ENCODE peak calls at places on chromosomes 6 and 20, in ten cellular contexts. B, Y, L, M, F, N, H, J, X and V are unnamed samples.

GRCh38 chr20:10705801-10706459 is 32.1 kb upstream of the JAG1 start:
- DNase-seq in B (no peak), L (no peak), N (no peak), X (no peak), M (no peak), Y (no peak), H (no peak), F (no peak), J (no peak), V (peak)

GRCh38 chr20:46358336-46359058 is 47.9 kb downstream of the ELMO2 start:
- DNase-seq in B (no peak), J (no peak), Y (no peak), X (no peak), L (no peak), F (no peak), M (no peak), N (no peak), H (no peak), V (no peak)

GRCh38 chr6:36386495-36387439 is 702 bp downstream of the ETV7 start:
- DNase-seq in H (peak), X (no peak), J (peak), B (peak), L (peak), F (peak), M (peak), Y (peak), N (peak), V (peak)

GRCh38 chr6:22421187-22421586 is 124.4 kb upstream of the PRL start:
- DNase-seq in H (no peak), M (no peak), Y (peak), N (no peak), J (no peak), L (peak), F (no peak), X (no peak), B (no peak), V (peak)

GRCh38 chr6:6775074-6775473 is 186.6 kb downstream of the LY86 start:
- DNase-seq in J (no peak), H (no peak), F (no peak), N (no peak), B (no peak), Y (no peak), X (no peak), M (no peak), L (no peak), V (no peak)

GRCh38 chr20:51758978-51759544 is 9.1 kb downstream of the ATP9A start:
- DNase-seq in F (no peak), N (no peak), H (no peak), X (no peak), M (no peak), L (no peak), Y (peak), J (no peak), B (no peak), V (no peak)

GRCh38 chr6:12013368-12013617 is 1.2 kb downstream of the HIVEP1 start:
- DNase-seq in Y (peak), J (no peak), H (no peak), N (no peak), F (no peak), X (no peak), L (no peak), B (no peak), M (no peak), V (no peak)

GRCh38 chr6:71043902-71044301 is 87.0 kb upstream of the B3GAT2 start:
- DNase-seq in J (no peak), Y (peak), B (no peak), F (peak), M (no peak), N (no peak), H (no peak), L (no peak), X (no peak), V (peak)

GRCh38 chr6:147390909-147391536 is 117.5 kb upstream of the SAMD5 start:
- DNase-seq in Y (peak), H (peak), B (no peak), J (no peak), X (peak), N (no peak), L (no peak), M (no peak), F (peak), V (peak)

GRCh38 chr20:63316502-63316921 is 23.5 kb downstream of the COL20A1 start:
- DNase-seq in H (no peak), J (no peak), B (no peak), Y (no peak), N (no peak), X (no peak), L (no peak), M (peak), F (no peak), V (no peak)

GRCh38 chr20:53677447-53678314 is 84.0 kb upstream of the ZNF217 start:
- DNase-seq in M (peak), Y (no peak), N (peak), H (peak), J (peak), F (peak), B (no peak), X (no peak), L (peak), V (no peak)

GRCh38 chr20:32737371-32738223 is 5.7 kb downstream of the COMMD7 start:
- DNase-seq in B (peak), M (no peak), X (no peak), H (no peak), L (peak), F (peak), N (no peak), Y (peak), J (no peak), V (peak)

GRCh38 chr20:35121186-35121585 is 25.9 kb downstream of the EDEM2 start:
- DNase-seq in L (no peak), N (no peak), F (no peak), Y (no peak), M (no peak), X (no peak), J (no peak), B (no peak), H (no peak), V (no peak)

GRCh38 chr20:2342243-2342642 is 38.5 kb upstream of the TGM6 start:
- DNase-seq in X (no peak), Y (no peak), F (no peak), J (no peak), L (no peak), N (no peak), M (no peak), B (no peak), H (no peak), V (no peak)

GRCh38 chr6:25404693-25405169 is 125.6 kb downstream of the CARMIL1 start:
- DNase-seq in F (no peak), X (peak), N (no peak), L (no peak), M (no peak), J (no peak), B (no peak), H (no peak), Y (no peak), V (peak)

GRCh38 chr20:1798982-1799381 is 96.2 kb upstream of the SIRPA start:
- DNase-seq in L (no peak), Y (no peak), J (no peak), M (no peak), B (no peak), F (no peak), X (no peak), H (no peak), N (no peak), V (no peak)

GRCh38 chr6:40629463-40629862 is 42.3 kb upstream of the LRFN2 start:
- DNase-seq in M (no peak), X (no peak), N (no peak), Y (no peak), F (no peak), H (no peak), L (no peak), B (no peak), J (no peak), V (no peak)

GRCh38 chr6:17870302-17871168 is 116.9 kb downstream of the KIF13A start:
- DNase-seq in J (no peak), N (no peak), Y (no peak), L (no peak), H (no peak), B (no peak), M (no peak), F (no peak), X (no peak), V (no peak)

GRCh38 chr6:132190097-132190814 is 211.0 kb downstream of the MOXD1 start:
- DNase-seq in X (peak), J (no peak), M (no peak), L (peak), F (peak), Y (peak), H (no peak), B (peak), N (no peak), V (no peak)

GRCh38 chr6:21595951-21596378 is 2.4 kb downstream of the SOX4 start:
- DNase-seq in L (no peak), M (no peak), J (no peak), X (no peak), H (no peak), Y (no peak), N (no peak), B (no peak), F (no peak), V (no peak)

GRCh38 chr20:37480915-37481314 is 40.1 kb upstream of the NNAT start:
- DNase-seq in J (no peak), X (no peak), L (no peak), Y (no peak), M (peak), F (no peak), N (no peak), B (no peak), H (no peak), V (no peak)

GRCh38 chr6:168305863-168306262 is 13.7 kb downstream of the DACT2 start:
- DNase-seq in N (no peak), L (no peak), B (no peak), M (no peak), J (no peak), X (no peak), F (no peak), Y (no peak), H (no peak), V (no peak)

GRCh38 chr20:3681352-3681930 is 369 bp downstream of the ADAM33 start:
- DNase-seq in J (no peak), M (no peak), B (no peak), N (no peak), L (no peak), X (no peak), H (no peak), Y (no peak), F (no peak), V (no peak)

GRCh38 chr20:3679749-3680700 is 1.8 kb downstream of the ADAM33 start:
- DNase-seq in J (no peak), N (no peak), H (peak), F (peak), X (no peak), M (peak), Y (peak), L (peak), B (peak), V (no peak)

GRCh38 chr20:3681931-3682820 is at the start of gene ADAM33:
- DNase-seq in H (peak), J (no peak), Y (peak), B (no peak), F (no peak), L (no peak), X (no peak), M (no peak), N (no peak), V (no peak)

GRCh38 chr20:3678893-3679720 is 2.7 kb downstream of the ADAM33 start:
- DNase-seq in X (no peak), L (no peak), Y (peak), M (no peak), N (no peak), H (no peak), B (peak), F (no peak), J (no peak), V (no peak)

DNA sequence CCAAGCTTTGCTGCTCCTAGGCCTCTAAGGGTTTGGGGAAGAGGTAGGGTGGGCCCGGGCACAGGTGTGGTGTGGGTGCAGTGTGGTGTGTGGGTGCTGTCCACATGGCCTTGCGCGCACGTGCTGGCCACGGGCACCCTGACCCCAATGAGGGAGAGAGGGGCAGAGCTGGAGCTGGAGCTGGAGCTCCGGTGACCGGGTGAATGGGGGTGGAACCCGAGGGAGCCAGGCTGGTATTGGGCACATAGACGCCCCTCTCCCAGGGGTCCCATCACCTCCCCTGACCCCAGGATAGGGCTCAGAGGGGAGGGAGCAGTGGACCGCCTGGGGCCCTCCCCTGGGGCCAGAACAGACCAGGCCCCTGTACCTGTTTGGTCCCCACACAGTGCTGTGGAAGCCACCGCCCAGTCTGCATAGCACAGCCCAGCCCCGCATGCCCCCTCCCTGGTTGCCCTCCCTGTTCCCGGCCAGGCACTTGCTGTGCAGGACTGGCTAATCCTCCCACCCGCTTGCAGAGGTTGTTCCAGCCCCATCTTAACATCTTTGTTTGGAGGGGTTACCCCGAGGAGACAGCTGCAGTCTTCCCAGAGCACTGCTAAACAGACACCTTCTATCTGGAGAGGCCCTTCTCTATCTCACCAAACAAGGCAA is 984 bp downstream of the ADAM33 start:
- DNase-seq in L (no peak), N (no peak), H (no peak), X (no peak), F (no peak), B (no peak), Y (no peak), M (no peak), J (no peak), V (no peak)
- H3K4me3 ChIP-seq in L (peak), N (peak), H (no peak), X (no peak), F (no peak), B (peak), Y (peak), M (peak), J (no peak), V (no peak)

GRCh38 chr20:13991311-13991710 is 897 bp upstream of the SEL1L2 start:
- DNase-seq in X (no peak), Y (no peak), L (no peak), N (no peak), F (no peak), M (no peak), J (no peak), H (no peak), B (no peak), V (no peak)

GRCh38 chr20:13990465-13990864 is at the start of gene SEL1L2:
- DNase-seq in Y (no peak), B (no peak), M (no peak), L (no peak), X (no peak), F (no peak), J (no peak), H (peak), N (no peak), V (no peak)

GRCh38 chr20:13996265-13996664 is 949 bp downstream of the MACROD2 start:
- DNase-seq in J (no peak), H (peak), F (no peak), M (no peak), X (no peak), B (no peak), Y (no peak), L (no peak), N (no peak), V (peak)

GRCh38 chr20:13995841-13996240 is 525 bp downstream of the MACROD2 start:
- DNase-seq in H (peak), J (peak), N (peak), X (no peak), L (no peak), B (no peak), F (no peak), Y (no peak), M (no peak), V (peak)

DNA sequence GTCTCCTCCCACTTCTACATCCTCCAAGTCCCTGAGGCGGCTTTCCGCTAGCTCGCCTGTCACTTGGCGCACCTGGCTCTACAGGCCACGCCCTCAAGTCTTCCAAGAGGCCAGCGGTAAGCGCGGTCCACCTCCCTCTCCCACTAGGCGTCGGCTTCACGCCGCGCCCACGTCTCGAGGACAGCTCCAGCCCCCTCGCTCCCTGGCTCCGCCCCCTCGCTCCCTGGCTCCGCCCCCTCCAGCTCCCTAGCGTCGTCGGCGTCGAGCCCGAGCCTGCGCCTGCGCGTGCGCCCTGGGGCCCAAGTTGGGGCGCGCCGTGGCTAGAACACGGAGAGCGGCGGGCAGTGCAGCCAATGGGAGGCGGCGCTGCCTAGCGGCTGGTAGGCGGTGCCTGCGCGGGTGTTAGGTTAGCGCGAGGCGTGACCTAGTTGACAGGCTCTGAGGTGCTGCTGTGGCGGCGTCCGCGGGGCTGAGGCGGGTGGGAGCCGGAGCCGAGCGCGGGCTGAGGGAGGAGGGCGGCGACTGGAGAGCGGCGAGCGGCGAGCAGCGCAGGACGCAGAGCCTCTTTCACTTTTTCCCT is at the start of gene MACROD2:
- DNase-seq in N (peak), L (peak), Y (peak), X (peak), M (peak), H (peak), B (peak), F (peak), J (peak), V (peak)
- TF ChIP-seq CTCF in N (no peak), L (no peak), Y (no peak), X (no peak), M (peak), H (no peak), B (no peak), F (no peak), J (no peak), V (no peak)

GRCh38 chr6:34239893-34240292 is 3.2 kb downstream of the HMGA1 start:
- DNase-seq in F (no peak), L (no peak), B (no peak), H (no peak), N (no peak), M (no peak), X (no peak), Y (no peak), J (no peak), V (no peak)
- H3K4me3 ChIP-seq in F (no peak), L (no peak), B (peak), H (no peak), N (no peak), M (no peak), X (no peak), Y (peak), J (no peak), V (no peak)

GRCh38 chr6:141829566-141829965 is 303.2 kb upstream of the GJE1 start:
- DNase-seq in M (no peak), H (no peak), X (no peak), L (no peak), J (no peak), B (no peak), N (no peak), Y (no peak), F (no peak), V (no peak)

GRCh38 chr6:141829996-141830395 is 302.7 kb upstream of the GJE1 start:
- DNase-seq in M (no peak), N (no peak), X (no peak), B (no peak), J (no peak), L (no peak), H (no peak), F (no peak), Y (no peak), V (no peak)

DNA sequence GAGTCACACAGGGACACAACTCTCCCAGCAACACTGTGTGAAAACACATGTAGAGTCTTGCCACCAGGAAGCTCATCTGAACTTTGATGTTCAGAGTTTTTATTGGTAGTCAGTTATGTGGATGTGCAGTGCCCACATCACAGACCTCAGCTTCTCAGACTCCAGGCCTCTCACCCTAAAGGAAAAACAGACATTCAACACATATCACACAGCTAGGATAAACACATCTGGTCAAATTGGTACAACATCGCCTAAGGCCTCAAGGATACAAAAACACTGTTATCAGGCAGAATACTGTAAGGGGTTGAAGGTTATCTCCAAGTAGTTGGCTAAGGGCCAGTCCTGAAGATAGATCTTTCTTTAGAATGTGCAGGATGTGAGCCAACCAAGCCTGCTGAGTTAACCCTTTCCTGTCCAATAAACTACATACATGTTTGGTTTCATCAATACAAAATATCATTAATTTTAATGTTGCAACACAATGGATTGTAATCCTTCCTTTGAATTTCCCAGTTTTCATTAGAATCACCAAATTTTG is 308.4 kb upstream of the GJE1 start:
- DNase-seq in L (no peak), H (no peak), J (no peak), M (no peak), F (no peak), N (no peak), X (no peak), B (no peak), Y (no peak), V (no peak)
- TF ChIP-seq CTCF in L (no peak), H (no peak), J (no peak), M (no peak), F (no peak), N (no peak), X (no peak), B (no peak), Y (no peak), V (no peak)

GRCh38 chr6:119157495-119157827 is 79.0 kb upstream of the FAM184A start:
- DNase-seq in F (no peak), B (no peak), N (no peak), M (no peak), X (no peak), Y (peak), H (no peak), L (no peak), J (no peak), V (no peak)
- H3K4me3 ChIP-seq in F (no peak), B (no peak), N (no peak), M (no peak), X (no peak), Y (no peak), H (no peak), L (no peak), J (no peak), V (no peak)

GRCh38 chr20:48749437-48749836 is 78.4 kb downstream of the PREX1 start:
- DNase-seq in Y (no peak), H (no peak), F (no peak), N (no peak), J (no peak), M (no peak), X (no peak), B (no peak), L (no peak), V (no peak)
- TF ChIP-seq CTCF in Y (no peak), H (no peak), F (no peak), N (no peak), J (no peak), M (no peak), X (no peak), B (no peak), L (no peak), V (no peak)

GRCh38 chr6:166601956-166602355 is 15.5 kb upstream of the RAMACL start:
- DNase-seq in J (no peak), X (no peak), L (no peak), N (no peak), F (no peak), M (no peak), H (no peak), B (no peak), Y (no peak), V (no peak)
- H3K4me3 ChIP-seq in J (no peak), X (no peak), L (no peak), N (no peak), F (no peak), M (no peak), H (no peak), B (no peak), Y (no peak), V (no peak)